ENCODE peak calls at places on chromosomes 4 and X, in six cellular contexts. V is endothelial cell of umbilical vein, B is HL-60, N is prostate gland, F is sigmoid colon, T is suprapubic skin. E is an unnamed sample.

GRCh38 chr4:113756005-113756410 is 5.5 kb downstream of the CAMK2D start:
- DNase-seq in F (no peak), N (no peak), V (peak), T (no peak), B (no peak), E (no peak)

GRCh38 chrX:130772313-130773140 is 130.5 kb downstream of the ENOX2 start:
- DNase-seq in T (no peak), N (peak), V (no peak), B (no peak), F (no peak), E (no peak)

GRCh38 chrX:78571849-78572248 is 87.3 kb downstream of the RTL3 start:
- DNase-seq in B (no peak), F (no peak), V (no peak), T (no peak), N (no peak), E (no peak)

GRCh38 chr4:101356928-101357327 is 9.6 kb upstream of the PPP3CA start:
- DNase-seq in B (no peak), F (no peak), N (no peak), V (peak), T (no peak), E (no peak)

GRCh38 chrX:148290041-148290440 is 210.4 kb upstream of the AFF2 start:
- DNase-seq in B (no peak), F (no peak), N (no peak), T (no peak), V (no peak), E (no peak)

GRCh38 chrX:39891781-39892180 is 206.0 kb downstream of the BCOR start:
- DNase-seq in N (peak), V (no peak), F (no peak), T (no peak), B (peak), E (no peak)

GRCh38 chr4:107740950-107741701 is 21.1 kb upstream of the PAPSS1 start:
- DNase-seq in B (no peak), T (no peak), F (peak), V (peak), N (peak), E (no peak)

GRCh38 chr4:77284036-77284435 is 127.0 kb downstream of the CCNG2 start:
- DNase-seq in B (no peak), T (no peak), V (no peak), F (no peak), N (no peak), E (no peak)

GRCh38 chr4:152990471-152991131 is 54.5 kb downstream of the FHDC1 start:
- DNase-seq in B (no peak), F (no peak), N (no peak), V (no peak), T (no peak), E (no peak)

GRCh38 chrX:68647156-68647957 is at the start of gene STARD8:
- DNase-seq in T (no peak), V (peak), B (no peak), F (no peak), N (no peak), E (no peak)

GRCh38 chr4:98577956-98578355 is 80.5 kb downstream of the TSPAN5 start:
- DNase-seq in F (no peak), N (no peak), V (no peak), T (no peak), B (no peak), E (no peak)

GRCh38 chrX:101357166-101357795 is 8.7 kb upstream of the TIMM8A start:
- DNase-seq in F (no peak), T (no peak), N (no peak), V (no peak), B (no peak), E (no peak)

GRCh38 chr4:55020131-55020530 is 105.3 kb downstream of the KDR start:
- DNase-seq in N (no peak), F (no peak), V (no peak), B (peak), T (no peak), E (no peak)

GRCh38 chr4:97912151-97912550 is 231.1 kb downstream of the STPG2 start:
- DNase-seq in F (no peak), N (no peak), T (no peak), V (no peak), B (no peak), E (no peak)

GRCh38 chr4:46844325-46844917 is 64.6 kb downstream of the COX7B2 start:
- DNase-seq in F (no peak), N (peak), V (peak), B (peak), T (no peak), E (peak)

GRCh38 chr4:145003675-145004074 is 94.3 kb downstream of the ANAPC10 start:
- DNase-seq in B (no peak), N (no peak), V (no peak), F (no peak), T (no peak), E (no peak)

GRCh38 chr4:16896871-16897270 is 1.6 kb downstream of the LDB2 start:
- DNase-seq in V (peak), B (no peak), F (no peak), T (no peak), N (no peak), E (no peak)

GRCh38 chr4:153916273-153916755 is 127.4 kb upstream of the SFRP2 start:
- DNase-seq in N (no peak), V (no peak), B (no peak), F (no peak), T (no peak), E (no peak)

GRCh38 chr4:10371121-10371520 is 86.1 kb downstream of the ZNF518B start:
- DNase-seq in T (no peak), N (no peak), B (no peak), F (no peak), V (no peak), E (no peak)

GRCh38 chrX:109889289-109890006 is 113.5 kb upstream of the TMEM164 start:
- DNase-seq in F (no peak), N (no peak), B (peak), V (no peak), T (no peak), E (no peak)

GRCh38 chr4:113835005-113835404 is 73.5 kb upstream of the CAMK2D start:
- DNase-seq in F (no peak), T (no peak), B (no peak), N (no peak), V (peak), E (no peak)

GRCh38 chr4:26822546-26822945 is 38.1 kb upstream of the STIM2 start:
- DNase-seq in B (peak), T (no peak), N (no peak), F (no peak), V (no peak), E (no peak)

GRCh38 chr4:2792396-2792710 is 532 bp upstream of the SH3BP2 start:
- DNase-seq in V (no peak), F (no peak), T (no peak), N (no peak), B (no peak), E (no peak)

GRCh38 chrX:46306103-46306502 is 239.1 kb downstream of the ZNF674 start:
- DNase-seq in N (peak), V (no peak), B (no peak), T (no peak), F (no peak), E (no peak)

GRCh38 chr4:90318208-90318607 is 191.0 kb downstream of the CCSER1 start:
- DNase-seq in F (no peak), V (peak), T (no peak), B (no peak), N (no peak), E (peak)

GRCh38 chrX:37755073-37755472 is 24.8 kb upstream of the CYBB start:
- DNase-seq in V (no peak), B (peak), F (no peak), N (no peak), T (no peak), E (no peak)

GRCh38 chr4:23789765-23790164 is 100.1 kb downstream of the PPARGC1A start:
- DNase-seq in T (no peak), F (peak), B (no peak), V (no peak), N (no peak), E (no peak)

GRCh38 chr4:52076731-52077130 is 25.6 kb downstream of the SPATA18 start:
- DNase-seq in B (no peak), N (no peak), V (peak), F (no peak), T (no peak), E (no peak)

DNA sequence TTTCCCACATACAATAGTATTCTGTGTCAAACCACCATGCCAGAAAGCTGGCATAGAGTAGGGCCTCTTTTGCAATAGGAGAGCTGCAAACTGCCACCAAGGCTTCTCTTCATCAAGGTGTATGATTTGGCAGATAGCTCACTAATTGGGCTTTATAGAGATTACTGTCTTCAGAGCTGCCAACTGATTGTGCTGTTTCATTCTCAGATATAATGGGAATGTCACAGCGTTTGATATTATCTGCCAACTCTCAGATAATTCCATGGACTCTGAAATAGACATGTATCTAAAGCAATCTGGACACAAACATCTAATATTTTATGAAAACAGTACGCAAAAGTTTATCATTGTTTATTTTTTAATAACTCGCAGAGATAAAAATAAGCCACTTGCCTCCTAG is 1289.1 kb downstream of the STIM2 start:
- DNase-seq in T (no peak), N (no peak), B (no peak), V (no peak), F (no peak), E (no peak)
- TF ChIP-seq POLR2AphosphoS5 in T (no peak), N (no peak), B (no peak), V (no peak), F (no peak), E (no peak)

GRCh38 chrX:1385824-1386223 is 6.1 kb downstream of the SLC25A6 start:
- DNase-seq in B (no peak), N (no peak), V (no peak), F (no peak), T (no peak), E (no peak)
- TF ChIP-seq POLR2AphosphoS5 in B (peak), N (no peak), V (no peak), F (no peak), T (no peak), E (no peak)

DNA sequence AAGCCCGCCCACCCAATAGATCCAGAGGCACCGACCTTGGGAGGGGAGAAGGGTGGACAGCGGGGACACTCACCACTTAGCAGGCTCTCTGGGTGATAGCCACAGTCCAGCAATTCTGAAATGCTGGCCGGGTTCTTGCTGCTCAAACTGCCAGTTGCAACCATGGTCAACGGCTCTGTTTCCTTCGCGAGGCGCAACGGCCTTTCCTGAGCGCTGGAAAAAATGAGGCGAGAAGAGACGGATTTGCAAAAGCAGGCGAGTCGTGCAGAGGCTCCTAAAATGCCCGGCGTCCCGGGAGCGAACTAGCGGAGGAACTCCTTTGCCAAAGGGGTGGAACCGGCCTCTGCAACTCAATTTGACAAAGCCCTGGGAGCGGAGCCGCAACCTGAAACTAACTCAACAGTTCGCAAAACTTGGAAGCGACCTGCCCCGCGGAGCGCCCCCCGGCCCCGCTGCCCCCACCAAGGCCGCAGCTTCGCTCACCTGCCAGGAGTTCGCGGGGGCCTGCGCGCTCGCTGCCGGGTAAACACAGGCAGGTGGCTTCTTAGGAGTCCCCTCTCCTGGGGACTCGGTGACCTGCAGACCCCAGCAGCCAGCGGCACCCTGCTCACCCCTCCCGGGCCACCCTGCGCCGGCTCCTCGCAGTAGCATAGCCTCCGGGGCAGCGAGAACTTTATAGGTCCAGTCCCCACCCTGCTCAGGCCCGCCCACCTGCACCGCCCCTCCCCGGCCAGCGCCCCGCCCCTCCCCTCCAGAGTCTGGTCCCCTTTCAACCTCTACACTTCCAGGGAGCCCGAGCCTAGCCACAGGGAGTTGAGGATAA is at the start of gene DDIT4L:
- DNase-seq in F (peak), N (peak), V (peak), T (peak), B (peak), E (no peak)
- TF ChIP-seq POLR2AphosphoS5 in F (no peak), N (no peak), V (no peak), T (no peak), B (no peak), E (no peak)

GRCh38 chr4:147965873-147966272 is 234.0 kb downstream of the ARHGAP10 start:
- DNase-seq in B (no peak), T (no peak), F (no peak), V (no peak), N (no peak), E (no peak)
- TF ChIP-seq POLR2AphosphoS5 in B (no peak), T (no peak), F (no peak), V (no peak), N (no peak), E (no peak)

GRCh38 chr4:37978509-37978908 is 18.3 kb downstream of the PTTG2 start:
- DNase-seq in F (no peak), V (no peak), T (no peak), N (no peak), B (no peak), E (no peak)

GRCh38 chr4:37973481-37973880 is 13.3 kb downstream of the PTTG2 start:
- DNase-seq in N (no peak), F (no peak), T (no peak), V (no peak), B (no peak), E (no peak)

GRCh38 chr4:37977471-37978452 is 17.6 kb downstream of the PTTG2 start:
- DNase-seq in B (peak), V (peak), T (peak), N (peak), F (peak), E (no peak)

GRCh38 chr4:37976991-37977470 is 16.8 kb downstream of the PTTG2 start:
- DNase-seq in N (peak), F (peak), T (peak), B (peak), V (peak), E (no peak)

DNA sequence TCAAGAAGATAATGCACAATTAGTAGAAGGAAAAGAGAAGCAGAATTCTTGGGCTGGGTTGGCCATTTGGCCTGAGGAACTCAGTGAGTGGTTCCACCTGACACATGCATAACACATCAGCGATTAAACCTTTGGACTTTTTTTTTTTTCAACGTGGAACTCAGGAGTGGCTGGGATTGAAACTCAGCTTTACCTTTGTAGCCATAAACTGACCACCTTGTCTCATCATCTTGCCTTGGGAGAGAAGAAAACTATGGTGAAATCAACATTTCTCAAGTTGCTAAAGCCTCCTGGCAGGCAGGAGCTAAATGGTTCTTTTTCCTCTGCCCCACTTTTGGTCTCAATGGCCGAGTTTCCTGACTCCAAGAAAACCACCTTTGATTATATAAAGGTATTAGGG is 16.3 kb downstream of the PTTG2 start:
- DNase-seq in T (no peak), B (peak), V (peak), N (no peak), F (no peak), E (no peak)
- TF ChIP-seq POLR2AphosphoS5 in T (no peak), B (no peak), V (no peak), N (no peak), F (no peak), E (no peak)

GRCh38 chr4:6724461-6725111 is 8.6 kb downstream of the BLOC1S4 start:
- DNase-seq in B (no peak), N (no peak), V (no peak), F (no peak), T (no peak), E (no peak)
- TF ChIP-seq POLR2AphosphoS5 in B (no peak), N (no peak), V (no peak), F (no peak), T (no peak), E (no peak)

GRCh38 chr4:118327554-118328241 is 25.1 kb downstream of the PRSS12 start:
- DNase-seq in F (no peak), T (no peak), N (no peak), V (no peak), B (no peak), E (peak)
- TF ChIP-seq POLR2AphosphoS5 in F (no peak), T (no peak), N (no peak), V (no peak), B (no peak), E (peak)

GRCh38 chr4:80161413-80162058 is 35.8 kb upstream of the PRDM8 start:
- DNase-seq in V (no peak), F (no peak), T (no peak), N (no peak), B (no peak), E (no peak)
- TF ChIP-seq POLR2AphosphoS5 in V (no peak), F (no peak), T (no peak), N (no peak), B (no peak), E (no peak)

GRCh38 chr4:60452259-60452658 is 747.9 kb upstream of the ADGRL3 start:
- DNase-seq in F (no peak), B (no peak), N (no peak), V (no peak), T (no peak), E (no peak)
- TF ChIP-seq POLR2AphosphoS5 in F (no peak), B (no peak), N (no peak), V (no peak), T (no peak), E (no peak)

E was measured in SK-N-MC.